ENCODE peak calls at places on chromosomes 6 and 20, in five cellular contexts. F is fibroblast of lung, L is cardiac muscle cell, C is upper lobe of left lung, T is PC-9. I is an unnamed sample.

GRCh38 chr6:55528624-55529023 is 50.4 kb downstream of the HMGCLL1 start:
- DNase-seq in F (peak; percentile 23), L (no peak), C (no peak), T (peak; percentile 6), I (no peak)

GRCh38 chr20:60956194-60956593 is 295.9 kb upstream of the CDH4 start:
- DNase-seq in F (no peak), L (no peak), C (no peak), T (no peak), I (no peak)

GRCh38 chr20:31662372-31662854 is 24.7 kb downstream of the COX4I2 start:
- DNase-seq in F (no peak), L (no peak), C (no peak), T (no peak), I (no peak)

GRCh38 chr6:150894935-150895686 is 29.6 kb downstream of the MTHFD1L start:
- DNase-seq in F (peak; percentile 72), L (peak; percentile 33), C (no peak), T (peak; percentile 47), I (no peak)

GRCh38 chr6:89917801-89918366 is 23.6 kb downstream of the GJA10 start:
- DNase-seq in F (no peak), L (no peak), C (no peak), T (peak; percentile 5), I (no peak)

GRCh38 chr20:51650685-51651134 is 108.2 kb upstream of the NFATC2 start:
- DNase-seq in F (peak; percentile 68), L (no peak), C (peak; percentile 37), T (no peak), I (no peak)

GRCh38 chr6:32689531-32690505 is 23.4 kb upstream of the HLA-DQB1 start:
- DNase-seq in F (no peak), L (no peak), C (peak; percentile 28), T (no peak), I (no peak)

GRCh38 chr20:9141916-9142315 is 73.0 kb downstream of the PLCB4 start:
- DNase-seq in F (no peak), L (no peak), C (no peak), T (no peak), I (no peak)

GRCh38 chr6:36246511-36247268 is 23.2 kb upstream of the PNPLA1 start:
- DNase-seq in F (no peak), L (no peak), C (peak; percentile 45), T (no peak), I (no peak)

GRCh38 chr6:157518399-157519250 is 137.6 kb downstream of the ZDHHC14 start:
- DNase-seq in F (no peak), L (no peak), C (no peak), T (no peak), I (no peak)

GRCh38 chr6:13708679-13709261 is 2.9 kb downstream of the RANBP9 start:
- DNase-seq in F (peak; percentile 50), L (no peak), C (no peak), T (no peak), I (no peak)
- H3K4me3 ChIP-seq in F (peak overlapping the region; percentile 87), L (peak overlapping the region; percentile 65), C (peak overlapping the region; percentile 93), T (peak overlapping the region; percentile 81), I (peak overlapping the region; percentile 98)

GRCh38 chr20:6562111-6562510 is 205.4 kb upstream of the BMP2 start:
- DNase-seq in F (peak; percentile 92), L (no peak), C (no peak), T (no peak), I (no peak)

GRCh38 chr20:6560978-6561377 is 206.5 kb upstream of the BMP2 start:
- DNase-seq in F (no peak), L (no peak), C (no peak), T (no peak), I (no peak)

GRCh38 chr20:6566821-6567220 is 200.7 kb upstream of the BMP2 start:
- DNase-seq in F (peak; percentile 94), L (no peak), C (no peak), T (no peak), I (no peak)
- TF ChIP-seq CTCF in F (no peak), L (no peak), C (no peak), T (no peak), I (no peak)

GRCh38 chr20:49186535-49187329 is 1.4 kb downstream of the STAU1 start:
- DNase-seq in F (peak; percentile 58), L (peak; percentile 68), C (peak; percentile 76), T (peak; percentile 49), I (peak; percentile 8)

GRCh38 chr20:49185071-49185757 is 2.9 kb downstream of the STAU1 start:
- DNase-seq in F (no peak), L (no peak), C (no peak), T (no peak), I (no peak)

GRCh38 chr20:49184691-49185070 is 3.5 kb downstream of the STAU1 start:
- DNase-seq in F (no peak), L (no peak), C (no peak), T (no peak), I (no peak)

GRCh38 chr20:49187330-49188100 is 619 bp downstream of the STAU1 start:
- DNase-seq in F (peak; percentile 8), L (peak; percentile 38), C (peak; percentile 28), T (no peak), I (no peak)

DNA sequence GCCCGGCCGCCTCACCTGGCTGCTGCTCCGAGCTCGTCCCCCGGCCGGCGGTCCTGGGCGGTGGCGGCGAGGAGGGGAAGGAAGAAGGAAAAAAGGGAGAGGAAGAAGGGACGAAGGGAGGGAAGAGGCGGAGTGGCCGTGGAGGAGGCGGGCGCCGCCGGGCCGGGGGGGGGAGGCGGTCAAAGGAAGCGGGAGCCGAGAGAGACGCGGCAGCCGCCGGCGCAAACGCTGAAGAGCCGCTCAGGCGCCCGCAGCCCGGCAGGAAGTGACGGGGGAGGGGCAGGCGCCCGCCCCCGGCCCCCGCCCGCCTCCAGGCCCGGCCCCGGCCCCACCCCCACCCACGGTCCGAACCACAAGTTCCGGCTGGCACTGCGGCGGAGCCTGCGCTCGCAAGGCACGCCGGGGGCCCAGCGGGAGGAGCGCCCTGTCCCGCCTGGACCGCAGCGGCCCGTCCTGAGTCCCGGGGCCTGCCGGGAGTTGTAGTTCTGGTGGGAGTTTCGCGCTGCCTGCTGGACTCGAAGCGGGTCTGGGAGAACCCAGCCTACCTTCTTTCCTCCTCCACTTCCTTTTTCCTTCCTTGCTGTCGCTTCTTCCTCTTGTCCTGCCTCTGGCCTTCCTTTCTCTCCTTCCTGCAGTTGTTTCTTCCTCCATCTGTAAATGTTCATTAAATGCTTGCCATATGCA is at the start of gene STAU1:
- DNase-seq in F (peak; percentile 94), L (peak; percentile 97), C (peak; percentile 98), T (peak; percentile 97), I (peak; percentile 70)
- H3K27ac ChIP-seq in F (peak within 1 kb of the TSS; percentile 46), L (peak within 1 kb of the TSS; percentile 95), C (peak within 1 kb of the TSS; percentile 95), T (peak within 1 kb of the TSS; percentile 30), I (peak within 1 kb of the TSS; percentile 83)

DNA sequence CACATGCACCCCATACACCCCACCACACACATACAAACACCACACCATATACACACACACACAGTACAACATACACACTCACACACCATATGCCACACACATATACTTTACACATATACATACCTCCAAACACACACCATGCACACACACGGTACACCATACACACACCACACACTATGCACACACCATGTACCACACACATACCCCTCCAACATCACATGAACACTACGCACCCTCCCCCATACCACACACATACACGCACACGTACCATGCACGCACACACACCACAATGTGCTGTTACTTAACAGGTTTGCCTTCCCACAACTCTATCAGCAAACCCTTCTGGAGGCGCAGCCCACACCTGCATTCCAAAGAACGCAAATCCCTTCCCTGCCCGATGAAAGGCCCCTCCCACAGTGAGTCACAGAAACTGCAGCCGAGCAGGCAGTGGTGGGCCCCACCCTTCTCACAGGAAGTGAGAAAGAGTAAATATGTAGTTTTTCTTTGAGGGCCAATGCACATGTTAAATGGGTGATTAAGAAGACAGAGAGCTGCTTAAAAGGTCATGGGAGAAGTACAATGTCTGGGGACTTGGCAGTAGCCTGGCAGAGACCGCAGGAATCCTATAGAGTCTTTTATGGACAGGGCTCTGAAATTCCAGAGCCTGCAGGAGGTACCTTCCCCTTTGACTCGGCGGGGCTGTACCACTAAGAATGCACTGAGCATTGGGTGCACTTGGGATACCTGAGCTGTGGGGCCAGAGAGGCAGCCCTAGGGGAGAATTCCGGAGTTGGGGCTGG is 34.1 kb upstream of the EZR start:
- DNase-seq in F (peak; percentile 98), L (peak; percentile 51), C (peak; percentile 95), T (peak; percentile 92), I (peak; percentile 17)
- H3K4me3 ChIP-seq in F (no peak overlapping the region), L (no peak overlapping the region), C (no peak overlapping the region), T (peak overlapping the region; percentile 51), I (no peak overlapping the region)

DNA sequence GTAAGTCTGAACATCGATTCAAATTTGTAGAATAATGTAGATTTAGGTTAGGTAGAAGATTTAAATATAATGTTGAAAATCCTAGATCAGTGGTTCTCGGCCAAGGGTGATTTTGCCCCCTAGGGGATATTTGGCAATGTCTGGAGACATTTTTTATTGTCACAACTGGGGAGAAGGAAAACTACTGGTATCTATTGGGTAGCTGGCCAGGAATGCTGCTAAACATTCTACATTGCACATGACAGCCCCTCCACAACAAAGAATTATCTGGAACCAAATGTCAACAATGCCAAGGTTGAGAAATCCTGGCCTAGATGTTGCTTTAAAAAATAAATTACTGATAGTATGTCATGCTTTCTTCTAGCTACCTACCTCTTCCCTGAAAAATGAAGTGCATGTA is 76.1 kb downstream of the HIVEP2 start:
- DNase-seq in F (no peak), L (no peak), C (no peak), T (no peak), I (no peak)
- TF ChIP-seq CTCF in F (no peak), L (no peak), C (no peak), T (no peak), I (no peak)

GRCh38 chr6:105310947-105311346 is 91.9 kb downstream of the PREP start:
- DNase-seq in F (no peak), L (no peak), C (no peak), T (no peak), I (no peak)
- H3K27ac ChIP-seq in F (no peak overlapping the region), L (no peak overlapping the region), C (no peak overlapping the region), T (no peak overlapping the region), I (no peak overlapping the region)

DNA sequence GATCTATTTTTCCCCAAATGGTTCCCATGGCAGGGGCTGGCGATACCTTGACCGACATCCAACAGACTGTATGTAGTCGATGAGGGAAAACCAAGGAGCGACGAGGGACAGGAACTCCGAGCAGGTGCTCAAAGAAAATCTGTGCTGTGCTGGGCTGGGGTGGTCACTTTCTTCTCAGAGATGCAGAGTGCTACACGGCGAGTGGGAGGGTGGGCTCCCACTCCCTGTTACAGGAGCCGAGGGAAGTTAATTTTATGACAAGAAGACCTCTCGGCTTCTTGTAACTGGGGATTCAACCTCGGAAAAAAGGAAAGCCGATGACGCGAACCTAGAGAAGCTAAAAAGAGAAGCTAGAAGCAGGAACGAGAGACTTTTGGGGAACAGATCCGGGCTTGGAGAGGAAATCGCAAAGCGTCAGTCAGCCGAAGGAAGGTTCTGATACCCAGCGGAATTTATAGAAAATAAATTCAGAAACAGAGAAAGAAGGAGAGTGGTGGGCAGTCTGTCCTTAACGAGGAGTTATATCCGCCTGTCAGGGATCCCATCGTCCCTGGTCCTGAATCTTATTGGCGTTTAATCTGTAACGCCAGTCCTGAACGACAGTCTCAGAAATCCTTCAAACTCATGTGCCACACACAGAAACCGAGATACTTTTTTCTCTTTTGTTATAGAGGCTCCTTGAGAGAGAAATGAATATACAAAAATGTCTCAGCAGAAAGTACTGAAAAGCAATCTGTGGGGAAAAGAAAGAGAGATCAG is 84.6 kb upstream of the ZNF322 start:
- DNase-seq in F (no peak), L (no peak), C (no peak), T (no peak), I (no peak)
- H3K4me3 ChIP-seq in F (no peak overlapping the region), L (peak overlapping the region; percentile 30), C (no peak overlapping the region), T (peak overlapping the region; percentile 47), I (no peak overlapping the region)

GRCh38 chr6:13494137-13494536 is 6.7 kb upstream of the GFOD1 start:
- DNase-seq in F (no peak), L (no peak), C (no peak), T (no peak), I (no peak)
- TF ChIP-seq CTCF in F (no peak), L (no peak), C (no peak), T (no peak), I (no peak)

I was measured in thoracic aorta.